ENCODE peak calls at places on chromosomes 13 and 19, in ten cellular contexts. X, D, C, Q, K, A, B, V, J and P are unnamed samples.

GRCh38 chr19:44570984-44571684 is 41.7 kb upstream of the CEACAM20 start:
- DNase-seq in X (no peak), D (peak; percentile 73), C (peak; percentile 91), Q (peak; percentile 88), K (peak; percentile 91), A (peak; percentile 19), B (peak; percentile 86), V (peak; percentile 81), J (peak; percentile 57), P (no peak)

GRCh38 chr19:29084266-29084665 is 128.7 kb downstream of the UQCRFS1 start:
- DNase-seq in X (no peak), D (peak; percentile 17), C (peak; percentile 13), Q (peak; percentile 28), K (peak; percentile 84), A (no peak), B (peak; percentile 57), V (no peak), J (no peak), P (no peak)

GRCh38 chr13:99312493-99312883 is 5.3 kb upstream of the GPR183 start:
- DNase-seq in X (peak; percentile 84), D (peak; percentile 73), C (peak; percentile 74), Q (peak; percentile 24), K (no peak), A (peak; percentile 60), B (no peak), V (no peak), J (peak; percentile 89), P (peak; percentile 44)

GRCh38 chr19:44544031-44544430 is 14.6 kb upstream of the CEACAM20 start:
- DNase-seq in X (no peak), D (no peak), C (no peak), Q (no peak), K (no peak), A (no peak), B (no peak), V (no peak), J (no peak), P (no peak)

GRCh38 chr19:18249834-18250233 is 23.6 kb upstream of the PDE4C start:
- DNase-seq in X (no peak), D (no peak), C (no peak), Q (no peak), K (no peak), A (no peak), B (no peak), V (no peak), J (no peak), P (no peak)

GRCh38 chr13:91372813-91373420 is 25.4 kb downstream of the MIR17HG start:
- DNase-seq in X (no peak), D (no peak), C (no peak), Q (no peak), K (no peak), A (no peak), B (no peak), V (no peak), J (no peak), P (no peak)

GRCh38 chr19:8158411-8159074 is 9.2 kb upstream of the FBN3 start:
- DNase-seq in X (no peak), D (peak; percentile 89), C (peak; percentile 88), Q (peak; percentile 91), K (peak; percentile 80), A (no peak), B (peak; percentile 81), V (peak; percentile 69), J (peak; percentile 38), P (no peak)

GRCh38 chr19:16234552-16235445 is 37.1 kb downstream of the AP1M1 start:
- DNase-seq in X (no peak), D (no peak), C (no peak), Q (no peak), K (no peak), A (no peak), B (no peak), V (no peak), J (no peak), P (no peak)

GRCh38 chr13:49782784-49783183 is 9.7 kb downstream of the KPNA3 start:
- DNase-seq in X (no peak), D (no peak), C (no peak), Q (no peak), K (no peak), A (no peak), B (no peak), V (no peak), J (no peak), P (no peak)

GRCh38 chr19:5193192-5193591 is 147.4 kb downstream of the PTPRS start:
- DNase-seq in X (no peak), D (no peak), C (no peak), Q (no peak), K (peak; percentile 63), A (no peak), B (no peak), V (no peak), J (no peak), P (no peak)

GRCh38 chr19:19460761-19461265 is 54.5 kb downstream of the TSSK6 start:
- DNase-seq in X (peak; percentile 71), D (peak; percentile 62), C (peak; percentile 32), Q (no peak), K (peak; percentile 71), A (no peak), B (no peak), V (no peak), J (peak; percentile 64), P (no peak)

GRCh38 chr19:39969681-39970423 is 1.1 kb upstream of the PSMC4 start:
- DNase-seq in X (no peak), D (peak; percentile 26), C (no peak), Q (no peak), K (no peak), A (no peak), B (no peak), V (no peak), J (no peak), P (no peak)

GRCh38 chr13:20414475-20415287 is 111.0 kb downstream of the CRYL1 start:
- DNase-seq in X (no peak), D (no peak), C (no peak), Q (no peak), K (peak; percentile 75), A (no peak), B (no peak), V (no peak), J (no peak), P (no peak)

GRCh38 chr19:55443045-55443823 is at the start of gene SHISA7:
- DNase-seq in X (no peak), D (no peak), C (no peak), Q (no peak), K (no peak), A (no peak), B (peak; percentile 72), V (no peak), J (no peak), P (no peak)

GRCh38 chr13:95800455-95800854 is 123.5 kb downstream of the DNAJC3 start:
- DNase-seq in X (no peak), D (no peak), C (no peak), Q (no peak), K (no peak), A (peak; percentile 5), B (no peak), V (no peak), J (no peak), P (no peak)

GRCh38 chr19:10431943-10432735 is 11.8 kb downstream of the PDE4A start:
- DNase-seq in X (peak; percentile 78), D (peak; percentile 65), C (peak; percentile 27), Q (peak; percentile 55), K (peak; percentile 85), A (no peak), B (no peak), V (no peak), J (no peak), P (no peak)

GRCh38 chr19:55753401-55753800 is 5.5 kb upstream of the RFPL4A start:
- DNase-seq in X (no peak), D (no peak), C (no peak), Q (no peak), K (no peak), A (no peak), B (no peak), V (no peak), J (no peak), P (peak; percentile 47)

GRCh38 chr19:5936308-5936980 is 22.4 kb downstream of the CAPS start:
- DNase-seq in X (no peak), D (no peak), C (no peak), Q (no peak), K (no peak), A (no peak), B (no peak), V (no peak), J (no peak), P (no peak)

GRCh38 chr19:2631213-2631821 is 71.2 kb downstream of the GNG7 start:
- DNase-seq in X (no peak), D (peak; percentile 77), C (peak; percentile 27), Q (no peak), K (no peak), A (no peak), B (no peak), V (no peak), J (no peak), P (no peak)
- H3K4me3 ChIP-seq in X (no peak overlapping the region), D (no peak overlapping the region), C (no peak overlapping the region), Q (no peak overlapping the region), K (no peak overlapping the region), A (no peak overlapping the region), B (no peak overlapping the region), V (no peak overlapping the region), J (no peak overlapping the region), P (no peak overlapping the region)

GRCh38 chr13:113291129-113291528 is 5.9 kb upstream of the LAMP1 start:
- DNase-seq in X (no peak), D (no peak), C (no peak), Q (no peak), K (no peak), A (no peak), B (no peak), V (no peak), J (no peak), P (no peak)
- H3K4me3 ChIP-seq in X (no peak overlapping the region), D (no peak overlapping the region), C (no peak overlapping the region), Q (no peak overlapping the region), K (no peak overlapping the region), A (no peak overlapping the region), B (no peak overlapping the region), V (no peak overlapping the region), J (no peak overlapping the region), P (no peak overlapping the region)

DNA sequence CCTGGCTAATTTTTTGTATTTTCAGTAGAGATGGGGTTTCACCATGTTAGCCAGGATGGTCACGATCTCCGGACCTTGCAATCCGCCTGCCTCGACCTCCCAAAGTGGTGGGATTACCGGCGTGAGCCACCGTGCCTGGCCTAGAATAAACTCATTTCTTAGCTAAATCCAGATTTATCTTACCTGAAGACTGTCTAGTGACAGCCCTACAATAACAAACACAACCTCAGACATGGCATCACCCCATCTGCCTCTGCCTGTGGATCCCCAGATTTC is 5.0 kb downstream of the ZNF44 start:
- DNase-seq in X (no peak), D (no peak), C (no peak), Q (no peak), K (no peak), A (no peak), B (no peak), V (no peak), J (no peak), P (no peak)
- H3K4me3 ChIP-seq in X (no peak overlapping the region), D (no peak overlapping the region), C (no peak overlapping the region), Q (no peak overlapping the region), K (no peak overlapping the region), A (no peak overlapping the region), B (no peak overlapping the region), V (no peak overlapping the region), J (no peak overlapping the region), P (no peak overlapping the region)

DNA sequence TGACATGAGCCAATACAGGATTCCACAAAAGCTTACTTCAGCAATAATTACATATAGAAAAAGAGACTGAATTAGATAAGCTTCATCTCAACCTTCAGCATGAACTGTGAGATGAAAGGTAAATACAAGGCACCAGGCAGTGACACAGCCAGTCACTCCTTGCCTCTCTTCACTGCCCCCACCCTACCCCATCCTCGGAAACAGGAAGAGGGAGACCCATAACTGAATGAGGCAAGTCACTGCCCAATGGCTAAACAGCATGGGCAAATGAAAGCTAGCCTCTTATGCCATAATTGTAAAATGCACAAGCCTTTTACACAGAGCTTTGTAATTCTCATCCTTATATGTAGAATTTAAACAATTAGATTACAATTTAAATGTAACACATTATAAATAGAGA is 1.7 kb downstream of the ZNF160 start:
- DNase-seq in X (no peak), D (no peak), C (no peak), Q (peak; percentile 64), K (no peak), A (no peak), B (no peak), V (no peak), J (no peak), P (no peak)
- H3K4me3 ChIP-seq in X (peak overlapping the region; percentile 93), D (no peak overlapping the region), C (peak overlapping the region; percentile 95), Q (no peak overlapping the region), K (peak overlapping the region; percentile 96), A (peak overlapping the region; percentile 9), B (no peak overlapping the region), V (no peak overlapping the region), J (no peak overlapping the region), P (no peak overlapping the region)